ENCODE peak calls at places on chromosomes 4 and X, in five cellular contexts. U is GM10248, D is MG63, K is HCEC 1CT, T is foreskin fibroblast. S is an unnamed sample.

GRCh38 chr4:71229477-71230257 is 109.2 kb upstream of the SLC4A4 start:
- DNase-seq in U (peak), D (peak), K (peak), T (peak), S (no peak)

GRCh38 chr4:1072830-1073446 is 40.4 kb downstream of the RNF212 start:
- DNase-seq in U (peak), D (peak), K (peak), T (peak), S (no peak)

GRCh38 chr4:1283711-1284110 is 6.0 kb upstream of the MAEA start:
- DNase-seq in U (no peak), D (no peak), K (no peak), T (no peak), S (no peak)

GRCh38 chrX:132738951-132739350 is 219.5 kb downstream of the HS6ST2 start:
- DNase-seq in U (no peak), D (no peak), K (no peak), T (no peak), S (no peak)

GRCh38 chrX:128884430-128884829 is 638.9 kb downstream of the SMARCA1 start:
- DNase-seq in U (no peak), D (no peak), K (no peak), T (no peak), S (no peak)

GRCh38 chr4:13208558-13209193 is 275.5 kb downstream of the RAB28 start:
- DNase-seq in U (no peak), D (no peak), K (no peak), T (no peak), S (no peak)

GRCh38 chrX:24147165-24147564 is 2.4 kb upstream of the ZFX start:
- DNase-seq in U (no peak), D (no peak), K (no peak), T (no peak), S (no peak)

GRCh38 chr4:165698272-165698671 is 174.8 kb upstream of the TLL1 start:
- DNase-seq in U (no peak), D (no peak), K (no peak), T (no peak), S (no peak)

GRCh38 chr4:69060651-69061308 is 35.5 kb upstream of the UGT2B7 start:
- DNase-seq in U (no peak), D (no peak), K (no peak), T (peak), S (no peak)

GRCh38 chr4:187944179-187944578 is 51.4 kb upstream of the ZFP42 start:
- DNase-seq in U (no peak), D (no peak), K (no peak), T (no peak), S (no peak)

GRCh38 chr4:147060171-147060931 is 114.7 kb upstream of the TTC29 start:
- DNase-seq in U (no peak), D (no peak), K (peak), T (peak), S (no peak)

GRCh38 chr4:23902203-23902602 is 12.4 kb upstream of the PPARGC1A start:
- DNase-seq in U (no peak), D (no peak), K (no peak), T (no peak), S (no peak)

GRCh38 chr4:112885897-112886296 is 163.6 kb upstream of the ANK2 start:
- DNase-seq in U (no peak), D (no peak), K (no peak), T (no peak), S (no peak)

GRCh38 chr4:172770787-172771186 is 397.8 kb upstream of the GALNT7 start:
- DNase-seq in U (no peak), D (no peak), K (no peak), T (no peak), S (no peak)

GRCh38 chr4:11912886-11913285 is 484.2 kb upstream of the HS3ST1 start:
- DNase-seq in U (no peak), D (peak), K (no peak), T (peak), S (no peak)

GRCh38 chr4:183659919-183660318 is 826 bp downstream of the TRAPPC11 start:
- DNase-seq in U (peak), D (no peak), K (no peak), T (peak), S (no peak)

GRCh38 chr4:85762204-85762884 is 287.4 kb downstream of the ARHGAP24 start:
- DNase-seq in U (no peak), D (peak), K (peak), T (peak), S (no peak)

GRCh38 chrX:46653482-46653881 is 79.9 kb downstream of the CHST7 start:
- DNase-seq in U (no peak), D (no peak), K (no peak), T (peak), S (no peak)

GRCh38 chrX:122622800-122623199 is 561.3 kb upstream of the GRIA3 start:
- DNase-seq in U (no peak), D (no peak), K (no peak), T (no peak), S (no peak)

GRCh38 chr4:174522183-174523002 is at the start of gene HPGD:
- DNase-seq in U (peak), D (peak), K (peak), T (peak), S (peak)

GRCh38 chr4:121462660-121463261 is 81.9 kb upstream of the QRFPR start:
- DNase-seq in U (peak), D (peak), K (peak), T (peak), S (no peak)

GRCh38 chr4:4182835-4183568 is 43.7 kb downstream of the OTOP1 start:
- DNase-seq in U (peak), D (no peak), K (peak), T (peak), S (peak)

GRCh38 chr4:142480244-142480643 is 365.9 kb downstream of the INPP4B start:
- DNase-seq in U (no peak), D (no peak), K (no peak), T (peak), S (no peak)

GRCh38 chrX:69070949-69071650 is 94.2 kb downstream of the PJA1 start:
- DNase-seq in U (no peak), D (no peak), K (no peak), T (no peak), S (no peak)

GRCh38 chrX:67563469-67564448 is 19.9 kb downstream of the AR start:
- DNase-seq in U (no peak), D (no peak), K (no peak), T (peak), S (no peak)

GRCh38 chr4:40482985-40483647 is 146.5 kb downstream of the RBM47 start:
- DNase-seq in U (no peak), D (no peak), K (no peak), T (no peak), S (no peak)

GRCh38 chr4:37540486-37540885 is 145.7 kb downstream of the RELL1 start:
- DNase-seq in U (no peak), D (no peak), K (no peak), T (no peak), S (no peak)

GRCh38 chrX:46247456-46247855 is 297.8 kb downstream of the ZNF674 start:
- DNase-seq in U (no peak), D (no peak), K (no peak), T (peak), S (no peak)

GRCh38 chr4:26342328-26343040 is 21.7 kb downstream of the RBPJ start:
- DNase-seq in U (no peak), D (peak), K (peak), T (peak), S (no peak)

GRCh38 chrX:34130980-34131744 is 952 bp downstream of the FAM47A start:
- DNase-seq in U (no peak), D (no peak), K (no peak), T (no peak), S (no peak)

GRCh38 chrX:40245411-40246140 is 147.8 kb upstream of the BCOR start:
- DNase-seq in U (no peak), D (no peak), K (no peak), T (peak), S (no peak)

GRCh38 chrX:103666202-103667107 is 20.0 kb downstream of the MORF4L2 start:
- DNase-seq in U (no peak), D (no peak), K (no peak), T (peak), S (no peak)

GRCh38 chr4:2689825-2690700 is 66.1 kb downstream of the TNIP2 start:
- DNase-seq in U (no peak), D (no peak), K (no peak), T (peak), S (no peak)

GRCh38 chrX:130109429-130110378 is 593 bp downstream of the ELF4 start:
- DNase-seq in U (no peak), D (peak), K (peak), T (peak), S (no peak)

GRCh38 chrX:12906392-12906791 is at the start of gene TLR8:
- DNase-seq in U (no peak), D (no peak), K (no peak), T (no peak), S (no peak)

GRCh38 chr4:83125738-83126141 is 11.2 kb upstream of the PLAC8 start:
- DNase-seq in U (no peak), D (no peak), K (no peak), T (no peak), S (no peak)

GRCh38 chr4:48223633-48224295 is 45.9 kb downstream of the TEC start:
- DNase-seq in U (no peak), D (peak), K (peak), T (peak), S (no peak)